ENCODE peak calls at places on chromosome 2, in seven cellular contexts. U, D, J, C, M, T and N are unnamed samples.

GRCh38 chr2:75174981-75175380 is 24.3 kb downstream of the TACR1 start:
- DNase-seq in T (no peak), U (no peak), M (no peak), J (no peak), C (no peak), D (no peak), N (no peak)

GRCh38 chr2:30686669-30687068 is 120.6 kb downstream of the CAPN13 start:
- DNase-seq in C (no peak), T (peak), D (no peak), M (no peak), U (no peak), J (no peak), N (no peak)

GRCh38 chr2:65383571-65384488 is 48.6 kb downstream of the SPRED2 start:
- DNase-seq in C (no peak), U (peak), D (no peak), M (no peak), J (no peak), T (no peak), N (no peak)

GRCh38 chr2:157722580-157723234 is 94.0 kb upstream of the ACVR1C start:
- DNase-seq in C (no peak), D (no peak), M (peak), U (peak), T (no peak), J (no peak), N (no peak)

GRCh38 chr2:239396881-239397681 is 3.7 kb downstream of the HDAC4 start:
- DNase-seq in C (no peak), D (no peak), U (no peak), J (no peak), T (no peak), M (no peak), N (peak)

GRCh38 chr2:1593371-1594205 is 150.7 kb downstream of the PXDN start:
- DNase-seq in U (no peak), C (peak), D (no peak), J (no peak), T (no peak), M (peak), N (no peak)

GRCh38 chr2:16487686-16488085 is 177.9 kb downstream of the CYRIA start:
- DNase-seq in M (no peak), T (no peak), D (peak), U (no peak), J (no peak), C (peak), N (no peak)

GRCh38 chr2:173146590-173146989 is 70.9 kb downstream of the MAP3K20 start:
- DNase-seq in C (no peak), T (no peak), U (no peak), J (no peak), D (no peak), M (no peak), N (no peak)

GRCh38 chr2:41892486-41892885 is 155.3 kb upstream of the PKDCC start:
- DNase-seq in J (no peak), U (no peak), T (no peak), M (no peak), D (no peak), C (no peak), N (peak)

GRCh38 chr2:195706161-195706900 is 49.3 kb downstream of the SLC39A10 start:
- DNase-seq in T (no peak), J (no peak), U (no peak), M (no peak), D (no peak), C (no peak), N (no peak)

GRCh38 chr2:132416080-132416911 is at the start of gene GPR39:
- DNase-seq in M (peak), T (peak), D (peak), U (peak), C (peak), J (no peak), N (peak)

GRCh38 chr2:200408428-200409311 is 101.2 kb downstream of the KCTD18 start:
- DNase-seq in D (peak), J (no peak), T (no peak), U (peak), M (peak), C (no peak), N (no peak)

GRCh38 chr2:207960911-207961310 is 64.4 kb downstream of the PLEKHM3 start:
- DNase-seq in D (no peak), C (no peak), M (no peak), J (no peak), U (no peak), T (no peak), N (no peak)

GRCh38 chr2:146317959-146318358 is 1526.9 kb upstream of the ACVR2A start:
- DNase-seq in J (no peak), C (no peak), D (no peak), U (no peak), T (no peak), M (no peak), N (no peak)

GRCh38 chr2:230327418-230328154 is 593 bp downstream of the SP140L start:
- DNase-seq in J (no peak), D (no peak), U (no peak), M (no peak), T (no peak), C (no peak), N (peak)

GRCh38 chr2:137367361-137367760 is 596.9 kb upstream of the HNMT start:
- DNase-seq in D (no peak), U (no peak), C (no peak), T (no peak), M (no peak), J (no peak), N (no peak)

GRCh38 chr2:121529439-121530209 is 1.1 kb upstream of the RNU4ATAC start:
- DNase-seq in T (no peak), D (peak), U (peak), J (no peak), C (peak), M (no peak), N (no peak)

GRCh38 chr2:47483191-47483590 is 80.2 kb downstream of the MSH2 start:
- DNase-seq in J (no peak), C (no peak), M (no peak), U (no peak), T (no peak), D (no peak), N (no peak)

GRCh38 chr2:62307469-62308389 is 111.8 kb downstream of the B3GNT2 start:
- DNase-seq in T (no peak), D (no peak), J (no peak), U (no peak), M (no peak), C (no peak), N (no peak)

GRCh38 chr2:72109904-72110303 is 37.8 kb downstream of the CYP26B1 start:
- DNase-seq in M (no peak), T (peak), J (no peak), D (no peak), C (no peak), U (no peak), N (no peak)

GRCh38 chr2:191933307-191934105 is 86.6 kb upstream of the CAVIN2 start:
- DNase-seq in C (no peak), J (peak), M (no peak), T (no peak), D (no peak), U (no peak), N (no peak)

GRCh38 chr2:8277921-8278571 is 403.8 kb upstream of the ID2 start:
- DNase-seq in T (no peak), U (no peak), C (peak), D (no peak), M (no peak), J (peak), N (no peak)

GRCh38 chr2:73291093-73291460 is 2.3 kb downstream of the EGR4 start:
- DNase-seq in U (peak), M (no peak), C (peak), T (peak), D (no peak), J (no peak), N (peak)

GRCh38 chr2:134271758-134272157 is 17.9 kb downstream of the MGAT5 start:
- DNase-seq in U (no peak), M (no peak), D (no peak), T (no peak), J (no peak), C (no peak), N (no peak)

GRCh38 chr2:148063633-148064032 is 42.7 kb downstream of the MBD5 start:
- DNase-seq in U (no peak), M (no peak), T (no peak), J (no peak), C (no peak), D (no peak), N (no peak)

GRCh38 chr2:31347788-31348187 is 66.8 kb downstream of the XDH start:
- DNase-seq in C (no peak), M (no peak), U (no peak), J (no peak), T (no peak), D (no peak), N (no peak)

GRCh38 chr2:109349555-109350430 is 220.8 kb downstream of the SH3RF3 start:
- DNase-seq in D (no peak), T (peak), U (no peak), C (no peak), M (no peak), J (no peak), N (no peak)

GRCh38 chr2:196985524-196986183 is 59.1 kb upstream of the PGAP1 start:
- DNase-seq in M (no peak), U (no peak), T (no peak), J (no peak), D (no peak), C (no peak), N (no peak)

GRCh38 chr2:63434024-63434423 is 154.3 kb downstream of the WDPCP start:
- DNase-seq in T (no peak), M (no peak), U (no peak), C (no peak), D (no peak), J (no peak), N (no peak)

GRCh38 chr2:196074631-196075030 is 6.0 kb upstream of the DNAH7 start:
- DNase-seq in U (no peak), M (no peak), C (no peak), J (no peak), D (no peak), T (no peak), N (no peak)

GRCh38 chr2:128457716-128458115 is 139.0 kb upstream of the HS6ST1 start:
- DNase-seq in C (no peak), U (no peak), M (no peak), D (no peak), T (no peak), J (no peak), N (no peak)

GRCh38 chr2:207504513-207505171 is 25.1 kb upstream of the CREB1 start:
- DNase-seq in C (no peak), D (no peak), T (no peak), U (no peak), J (no peak), M (no peak), N (no peak)

GRCh38 chr2:218605438-218605837 is 2.3 kb upstream of the PLCD4 start:
- DNase-seq in U (no peak), T (no peak), C (peak), D (no peak), M (no peak), J (no peak), N (no peak)

DNA sequence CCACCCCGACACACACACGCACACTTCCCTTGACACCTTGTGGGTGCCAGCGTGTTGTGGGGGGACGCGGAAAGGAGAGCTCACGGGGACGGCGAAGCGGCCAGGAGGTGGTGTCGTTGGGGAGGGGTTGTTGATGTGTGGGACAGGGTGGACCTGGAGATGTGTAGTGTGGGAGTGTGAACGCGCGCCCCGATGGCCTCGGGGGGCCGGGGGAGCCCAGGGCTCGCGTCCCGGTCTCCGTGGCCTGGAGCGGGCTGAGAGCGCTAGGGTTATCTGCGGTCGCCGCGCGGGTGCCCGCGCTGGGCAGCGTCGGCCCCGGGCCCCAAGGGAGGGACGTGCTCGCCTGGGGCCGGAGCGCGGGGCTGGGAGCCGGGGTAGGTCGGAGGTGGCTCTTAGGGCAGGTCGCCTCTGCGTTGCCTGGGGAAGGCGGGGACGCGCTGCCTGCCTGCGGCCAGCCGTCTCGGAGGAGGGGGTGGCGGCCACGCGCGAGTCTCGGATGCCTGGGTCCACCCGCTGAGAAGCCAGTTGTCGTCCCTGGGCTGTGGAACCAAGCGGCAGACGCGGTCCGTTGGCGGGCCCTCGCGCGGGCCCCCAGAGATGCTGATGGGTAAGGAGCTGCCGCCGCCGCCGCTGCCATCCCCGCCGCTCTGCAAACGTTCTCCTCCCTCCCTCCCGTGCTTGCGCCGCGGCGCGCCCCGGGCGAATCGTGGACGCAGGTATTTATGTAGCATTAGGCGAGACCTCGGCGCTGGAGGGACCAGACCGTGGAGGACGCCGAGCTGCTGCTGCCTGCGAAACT is 1.6 kb downstream of the KLHL29 start:
- DNase-seq in D (no peak), J (no peak), T (peak), M (no peak), C (peak), U (no peak), N (no peak)
- TF ChIP-seq JUND in D (no peak), J (no peak), T (no peak), M (no peak), C (no peak), U (no peak), N (no peak)

GRCh38 chr2:114729025-114729424 is 286.6 kb downstream of the DPP10 start:
- DNase-seq in T (no peak), M (no peak), J (no peak), D (peak), U (no peak), C (no peak), N (peak)
- TF ChIP-seq JUND in T (no peak), M (no peak), J (no peak), D (no peak), U (no peak), C (no peak), N (no peak)

DNA sequence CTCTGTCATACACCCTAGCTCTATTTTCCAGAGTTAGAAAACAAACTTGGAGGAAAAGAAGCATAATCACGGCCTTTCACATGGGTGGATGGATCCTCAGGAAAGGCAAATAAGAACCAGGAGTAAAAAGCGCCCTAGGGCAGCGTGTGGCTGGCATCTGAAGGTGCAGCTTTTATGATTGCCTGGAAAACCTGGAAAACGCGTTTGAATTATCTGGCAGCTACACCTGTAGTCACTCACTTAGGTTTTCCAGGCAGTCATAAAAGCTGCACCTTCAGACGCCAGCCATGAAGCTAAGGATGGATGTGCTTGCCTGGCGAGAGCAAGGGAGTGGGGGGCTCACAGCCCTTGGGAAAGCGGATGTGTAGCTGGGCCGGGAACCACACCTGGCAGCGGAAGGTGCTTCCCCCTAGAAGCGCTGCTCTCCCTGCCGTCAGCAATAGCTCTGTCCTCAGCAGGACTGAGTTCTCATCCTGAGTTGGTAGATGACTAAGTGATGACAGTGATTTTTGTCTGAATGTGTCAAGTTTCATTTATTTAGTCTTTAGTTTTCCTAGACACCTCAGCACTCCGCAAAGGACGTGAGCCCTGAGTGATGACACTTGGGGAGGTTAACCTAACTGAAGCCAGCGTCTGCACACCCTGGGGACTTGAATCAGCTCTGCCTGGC is 82.0 kb downstream of the DCDC2C start:
- DNase-seq in D (no peak), U (no peak), M (no peak), C (no peak), J (no peak), T (peak), N (peak)
- TF ChIP-seq JUND in D (no peak), U (no peak), M (no peak), C (no peak), J (no peak), T (no peak), N (no peak)

GRCh38 chr2:88227446-88227845 is 57.3 kb downstream of the THNSL2 start:
- DNase-seq in T (no peak), U (no peak), D (no peak), M (peak), J (no peak), C (no peak), N (no peak)
- TF ChIP-seq JUND in T (no peak), U (no peak), D (no peak), M (no peak), J (no peak), C (no peak), N (no peak)

GRCh38 chr2:69221512-69221911 is 165.5 kb downstream of the GFPT1 start:
- DNase-seq in T (no peak), C (no peak), D (no peak), J (no peak), M (no peak), U (no peak), N (no peak)

GRCh38 chr2:69213832-69214231 is 173.2 kb downstream of the GFPT1 start:
- DNase-seq in T (no peak), U (no peak), D (no peak), M (no peak), J (no peak), C (no peak), N (no peak)

GRCh38 chr2:69214898-69215297 is 172.1 kb downstream of the GFPT1 start:
- DNase-seq in C (peak), D (peak), U (no peak), M (no peak), J (no peak), T (no peak), N (no peak)

GRCh38 chr2:69216535-69217332 is 170.3 kb downstream of the GFPT1 start:
- DNase-seq in D (peak), C (peak), U (no peak), J (no peak), T (no peak), M (no peak), N (no peak)

DNA sequence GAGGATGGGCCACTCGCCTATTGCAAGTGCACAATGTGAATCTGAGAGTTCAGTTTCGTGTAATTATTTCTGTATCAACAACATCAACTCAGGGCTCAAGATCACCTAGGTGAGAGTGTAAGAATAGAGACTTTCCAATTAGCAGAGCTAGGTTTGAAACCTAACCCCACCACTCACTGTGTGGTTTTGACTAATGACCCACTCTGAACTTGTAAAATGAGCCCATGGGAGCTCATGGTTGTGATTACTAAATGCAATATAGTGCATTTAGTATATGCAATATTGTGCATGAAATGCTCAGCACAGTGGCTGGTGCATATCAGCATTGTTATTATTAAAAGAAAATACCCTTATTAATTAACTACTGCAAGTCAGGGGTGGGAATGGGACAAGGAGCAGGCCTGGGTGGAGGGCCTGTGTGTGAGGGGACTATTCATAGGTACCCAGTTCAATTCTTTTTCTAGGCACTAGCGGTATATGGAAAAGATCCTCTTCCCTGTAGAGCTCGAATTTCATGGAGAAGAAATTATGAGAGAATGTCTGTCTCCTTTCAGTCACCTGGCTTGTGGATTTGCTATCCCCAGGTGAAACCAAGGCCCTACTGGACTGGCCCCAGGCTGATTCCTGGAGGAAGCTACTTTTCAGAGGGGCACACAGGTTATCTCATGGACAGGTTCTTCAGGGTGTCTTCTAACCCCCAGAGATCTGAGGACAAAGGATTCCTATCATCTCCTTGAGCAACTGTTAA is 169.5 kb downstream of the GFPT1 start:
- DNase-seq in C (no peak), M (no peak), U (no peak), J (no peak), T (no peak), D (no peak), N (no peak)
- TF ChIP-seq JUND in C (no peak), M (no peak), U (no peak), J (no peak), T (no peak), D (no peak), N (no peak)

GRCh38 chr2:106638043-106638442 is 150.9 kb downstream of the CD8B2 start:
- DNase-seq in U (no peak), C (peak), D (no peak), T (no peak), J (no peak), M (no peak), N (peak)
- TF ChIP-seq JUND in U (no peak), C (no peak), D (no peak), T (no peak), J (no peak), M (no peak), N (no peak)

GRCh38 chr2:45274190-45274926 is 265.1 kb upstream of the SIX2 start:
- DNase-seq in C (no peak), T (no peak), M (no peak), U (no peak), J (no peak), D (peak), N (no peak)
- TF ChIP-seq JUND in C (no peak), T (no peak), M (no peak), U (no peak), J (no peak), D (peak), N (no peak)

GRCh38 chr2:85455552-85456090 is 37.1 kb downstream of the SH2D6 start:
- DNase-seq in C (no peak), M (no peak), U (peak), D (peak), J (no peak), T (no peak), N (no peak)

GRCh38 chr2:85458611-85459563 is 40.4 kb downstream of the SH2D6 start:
- DNase-seq in M (no peak), D (no peak), U (no peak), T (no peak), C (no peak), J (no peak), N (no peak)

GRCh38 chr2:85459771-85460170 is 41.3 kb downstream of the SH2D6 start:
- DNase-seq in D (no peak), C (no peak), T (no peak), M (no peak), U (no peak), J (no peak), N (no peak)

GRCh38 chr2:85457877-85458316 is 39.4 kb downstream of the SH2D6 start:
- DNase-seq in T (no peak), M (peak), U (no peak), J (no peak), C (no peak), D (no peak), N (no peak)

GRCh38 chr2:85457043-85457442 is 38.5 kb downstream of the SH2D6 start:
- DNase-seq in D (no peak), M (no peak), U (no peak), J (no peak), C (no peak), T (no peak), N (no peak)
- TF ChIP-seq JUND in D (no peak), M (no peak), U (no peak), J (no peak), C (no peak), T (no peak), N (no peak)